ENCODE peak calls at places on chromosome 11, in eight cellular contexts. One of them, this sample, is unnamed.
A peak's percentile ranks its signal among the peaks of the same experiment; 100 is the strongest.

GRCh38 chr11:78420255-78420764 is 2.7 kb upstream of the GAB2 start:
- DNase-seq in A549: peak; percentile 64
- DNase-seq in activated naive CD8-positive, alpha-beta T cell treated with anti-CD3 and anti-CD28 coated beads, Interleukin-2, amount 10 ng/mL, durations not matched to agents 7 days and 5 days: peak; percentile 47
- DNase-seq in WTC11: peak; percentile 72
- DNase-seq in right atrium auricular region: peak; percentile 86
- DNase-seq in iris pigment epithelial cell: peak; percentile 92
- DNase-seq in activated gamma-delta T cell: no peak
- DNase-seq in germinal center: peak; percentile 52
- DNase-seq in this sample: no peak

GRCh38 chr11:64250875-64251721 is at the start of gene PLCB3:
- DNase-seq in activated gamma-delta T cell: peak; percentile 57
- DNase-seq in germinal center: peak; percentile 88
- DNase-seq in iris pigment epithelial cell: peak; percentile 29
- DNase-seq in A549: no peak
- DNase-seq in right atrium auricular region: no peak
- DNase-seq in WTC11: peak; percentile 78
- DNase-seq in activated naive CD8-positive, alpha-beta T cell treated with anti-CD3 and anti-CD28 coated beads, Interleukin-2, amount 10 ng/mL, durations not matched to agents 7 days and 5 days: peak; percentile 83
- DNase-seq in this sample: no peak

GRCh38 chr11:112320668-112321067 is 60.0 kb upstream of the PLET1 start:
- DNase-seq in right atrium auricular region: peak; percentile 84
- DNase-seq in germinal center: no peak
- DNase-seq in WTC11: no peak
- DNase-seq in activated gamma-delta T cell: no peak
- DNase-seq in iris pigment epithelial cell: peak; percentile 93
- DNase-seq in activated naive CD8-positive, alpha-beta T cell treated with anti-CD3 and anti-CD28 coated beads, Interleukin-2, amount 10 ng/mL, durations not matched to agents 7 days and 5 days: no peak
- DNase-seq in A549: no peak
- DNase-seq in this sample: peak; percentile 88

GRCh38 chr11:32581556-32581955 is 2.1 kb upstream of the EIF3M start:
- DNase-seq in activated gamma-delta T cell: no peak
- DNase-seq in iris pigment epithelial cell: no peak
- DNase-seq in germinal center: no peak
- DNase-seq in A549: no peak
- DNase-seq in WTC11: no peak
- DNase-seq in right atrium auricular region: no peak
- DNase-seq in activated naive CD8-positive, alpha-beta T cell treated with anti-CD3 and anti-CD28 coated beads, Interleukin-2, amount 10 ng/mL, durations not matched to agents 7 days and 5 days: no peak
- DNase-seq in this sample: no peak

GRCh38 chr11:116488836-116489389 is 283.9 kb downstream of the BUD13 start:
- DNase-seq in WTC11: no peak
- DNase-seq in activated gamma-delta T cell: no peak
- DNase-seq in A549: no peak
- DNase-seq in activated naive CD8-positive, alpha-beta T cell treated with anti-CD3 and anti-CD28 coated beads, Interleukin-2, amount 10 ng/mL, durations not matched to agents 7 days and 5 days: no peak
- DNase-seq in iris pigment epithelial cell: no peak
- DNase-seq in germinal center: no peak
- DNase-seq in right atrium auricular region: no peak
- DNase-seq in this sample: no peak

GRCh38 chr11:125341676-125342075 is 154.4 kb downstream of the FEZ1 start:
- DNase-seq in germinal center: no peak
- DNase-seq in right atrium auricular region: no peak
- DNase-seq in iris pigment epithelial cell: no peak
- DNase-seq in activated naive CD8-positive, alpha-beta T cell treated with anti-CD3 and anti-CD28 coated beads, Interleukin-2, amount 10 ng/mL, durations not matched to agents 7 days and 5 days: no peak
- DNase-seq in activated gamma-delta T cell: no peak
- DNase-seq in WTC11: no peak
- DNase-seq in A549: no peak
- DNase-seq in this sample: no peak

GRCh38 chr11:57214494-57214893 is 22.6 kb downstream of the APLNR start:
- DNase-seq in germinal center: no peak
- DNase-seq in activated gamma-delta T cell: no peak
- DNase-seq in activated naive CD8-positive, alpha-beta T cell treated with anti-CD3 and anti-CD28 coated beads, Interleukin-2, amount 10 ng/mL, durations not matched to agents 7 days and 5 days: no peak
- DNase-seq in iris pigment epithelial cell: peak; percentile 86
- DNase-seq in A549: peak; percentile 18
- DNase-seq in right atrium auricular region: no peak
- DNase-seq in WTC11: no peak
- DNase-seq in this sample: no peak

GRCh38 chr11:64959498-64959897 is 12.4 kb downstream of the MAJIN start:
- DNase-seq in iris pigment epithelial cell: no peak
- DNase-seq in activated gamma-delta T cell: no peak
- DNase-seq in A549: no peak
- DNase-seq in activated naive CD8-positive, alpha-beta T cell treated with anti-CD3 and anti-CD28 coated beads, Interleukin-2, amount 10 ng/mL, durations not matched to agents 7 days and 5 days: no peak
- DNase-seq in right atrium auricular region: no peak
- DNase-seq in germinal center: no peak
- DNase-seq in WTC11: no peak
- DNase-seq in this sample: no peak

GRCh38 chr11:121563900-121564822 is 111.4 kb upstream of the SORL1-AS1 start:
- DNase-seq in activated naive CD8-positive, alpha-beta T cell treated with anti-CD3 and anti-CD28 coated beads, Interleukin-2, amount 10 ng/mL, durations not matched to agents 7 days and 5 days: no peak
- DNase-seq in iris pigment epithelial cell: peak; percentile 10
- DNase-seq in A549: no peak
- DNase-seq in activated gamma-delta T cell: no peak
- DNase-seq in WTC11: no peak
- DNase-seq in right atrium auricular region: no peak
- DNase-seq in germinal center: no peak
- DNase-seq in this sample: no peak

This sample was measured in osteocyte.